ENCODE peak calls at places on chromosomes 5 and 9, in seven cellular contexts. F, Q, T, V, H, L and Y are unnamed samples.
A peak's percentile ranks its signal among the peaks of the same experiment; 100 is the strongest.

GRCh38 chr9:122642226-122642625 is 15.2 kb downstream of the OR1B1 start:
- DNase-seq in F (no peak), Q (no peak), T (no peak), V (no peak), H (no peak), L (no peak), Y (no peak)

GRCh38 chr5:176851380-176851779 is 41.0 kb downstream of the UNC5A start:
- DNase-seq in F (no peak), Q (no peak), T (no peak), V (no peak), H (no peak), L (no peak), Y (no peak)

GRCh38 chr5:34854459-34855174 is 15.7 kb downstream of the TTC23L start:
- DNase-seq in F (no peak), Q (no peak), T (no peak), V (no peak), H (peak; percentile 53), L (no peak), Y (no peak)

GRCh38 chr9:130444565-130445221 is at the start of gene ASS1:
- DNase-seq in F (peak; percentile 33), Q (peak; percentile 86), T (no peak), V (no peak), H (no peak), L (peak; percentile 85), Y (no peak)

GRCh38 chr9:35756275-35756742 is 2.2 kb upstream of the MSMP start:
- DNase-seq in F (no peak), Q (no peak), T (no peak), V (peak; percentile 58), H (no peak), L (no peak), Y (no peak)

GRCh38 chr9:126877418-126877817 is 17.0 kb downstream of the ZBTB34 start:
- DNase-seq in F (no peak), Q (no peak), T (no peak), V (no peak), H (no peak), L (no peak), Y (no peak)

GRCh38 chr9:21323091-21323490 is 12.1 kb downstream of the KLHL9 start:
- DNase-seq in F (no peak), Q (no peak), T (no peak), V (no peak), H (no peak), L (no peak), Y (no peak)

GRCh38 chr9:76369583-76369982 is 24.6 kb downstream of the RFK start:
- DNase-seq in F (peak; percentile 51), Q (no peak), T (peak; percentile 14), V (no peak), H (peak; percentile 9), L (no peak), Y (no peak)

GRCh38 chr9:34446468-34446891 is 11.9 kb downstream of the FAM219A start:
- DNase-seq in F (no peak), Q (no peak), T (no peak), V (no peak), H (no peak), L (no peak), Y (no peak)

GRCh38 chr5:159156839-159157238 is 52.5 kb downstream of the RNF145 start:
- DNase-seq in F (peak; percentile 64), Q (no peak), T (peak; percentile 68), V (peak; percentile 57), H (peak; percentile 30), L (peak; percentile 71), Y (peak; percentile 32)

GRCh38 chr5:1002836-1003235 is 5.8 kb upstream of the NKD2 start:
- DNase-seq in F (no peak), Q (peak; percentile 36), T (no peak), V (no peak), H (no peak), L (no peak), Y (no peak)

GRCh38 chr5:133086366-133086875 is 34.6 kb downstream of the HSPA4 start:
- DNase-seq in F (no peak), Q (no peak), T (no peak), V (no peak), H (no peak), L (no peak), Y (no peak)

GRCh38 chr9:82161876-82162275 is 173.3 kb downstream of the SPATA31D1 start:
- DNase-seq in F (no peak), Q (no peak), T (no peak), V (no peak), H (no peak), L (no peak), Y (no peak)

GRCh38 chr9:70477146-70477745 is 62.8 kb upstream of the KLF9 start:
- DNase-seq in F (no peak), Q (no peak), T (no peak), V (no peak), H (no peak), L (no peak), Y (no peak)

GRCh38 chr5:76199321-76200318 is 116.4 kb downstream of the SV2C start:
- DNase-seq in F (no peak), Q (no peak), T (peak; percentile 21), V (no peak), H (no peak), L (no peak), Y (no peak)

GRCh38 chr5:132473019-132473531 is 17.5 kb downstream of the IRF1 start:
- DNase-seq in F (no peak), Q (no peak), T (no peak), V (no peak), H (no peak), L (no peak), Y (no peak)

DNA sequence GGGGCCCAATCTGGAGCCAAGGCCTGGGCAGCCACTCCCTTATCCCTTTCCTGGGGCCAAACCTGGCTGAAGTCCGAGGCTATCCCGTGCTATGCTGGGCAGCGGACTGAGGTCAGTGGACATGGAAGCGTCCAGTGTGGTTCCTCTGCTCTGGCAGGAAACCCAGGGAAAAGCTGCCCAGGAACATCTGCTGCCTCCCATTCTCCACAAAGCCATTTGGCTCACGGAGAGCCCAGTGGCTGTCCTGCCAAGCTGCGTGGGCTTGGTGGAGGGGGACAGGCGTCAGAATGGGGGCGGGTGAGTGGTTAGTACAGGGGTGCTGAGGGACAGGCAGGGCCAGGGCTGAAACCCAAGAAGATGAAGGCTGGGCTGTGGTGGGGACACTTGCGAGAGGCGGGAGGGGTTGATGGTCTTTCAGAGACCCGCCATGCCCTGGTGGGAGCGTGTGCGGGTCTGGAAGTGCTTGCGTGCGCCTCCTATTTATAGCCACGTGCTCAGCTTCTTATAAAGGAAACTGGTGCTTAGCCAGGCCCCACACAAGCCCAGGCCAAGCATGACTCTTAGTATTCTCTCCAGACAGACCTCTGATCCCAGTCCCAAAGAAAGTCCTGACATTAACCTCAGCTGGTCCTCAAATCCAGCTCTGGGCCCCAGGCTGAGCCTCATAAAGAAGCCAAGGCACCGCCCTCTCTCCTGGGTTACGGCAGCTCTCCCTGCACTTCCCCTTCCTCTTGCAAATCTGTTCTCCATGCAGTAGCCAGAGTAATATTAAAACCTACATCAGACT is 9.4 kb upstream of the SLC6A7 start:
- DNase-seq in F (no peak), Q (no peak), T (no peak), V (no peak), H (no peak), L (no peak), Y (no peak)
- TF ChIP-seq POLR2AphosphoS5 in F (no peak), Q (no peak), T (no peak), V (no peak), H (no peak), L (no peak), Y (no peak)

DNA sequence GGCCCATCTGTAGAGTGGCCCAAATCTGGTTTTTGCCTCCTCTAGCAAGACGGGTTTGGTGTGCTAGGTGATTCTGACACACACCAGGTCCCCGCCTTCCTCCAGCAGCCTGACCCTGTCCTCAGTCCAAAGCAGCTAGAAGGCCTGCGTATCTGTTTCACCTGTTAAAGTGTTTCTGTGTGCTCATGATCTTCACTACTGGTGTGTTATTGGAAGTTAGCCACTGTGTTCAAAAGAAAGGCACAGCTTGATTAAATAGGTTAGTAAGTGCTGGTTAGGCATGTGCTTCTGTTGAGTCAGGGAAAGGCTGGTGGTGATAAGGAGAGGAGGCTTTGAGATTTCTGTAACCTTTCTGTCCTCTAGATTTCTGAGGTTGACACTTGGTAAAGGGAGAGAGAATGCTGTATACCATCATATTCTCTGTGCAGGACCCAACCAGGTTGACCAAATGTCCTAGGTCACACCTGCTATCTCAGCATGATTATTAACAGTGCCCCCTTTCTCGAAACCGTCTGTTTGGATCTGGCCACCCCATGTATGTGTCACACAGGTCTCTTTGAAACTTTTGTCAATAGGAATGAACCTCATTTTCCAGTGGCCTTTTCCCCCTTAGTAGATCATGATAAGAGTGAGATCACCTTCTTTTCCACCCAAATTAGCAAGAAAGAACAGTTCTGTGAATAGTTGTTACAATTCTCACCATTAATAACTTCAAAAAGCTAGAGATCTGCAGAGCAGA is 58.8 kb downstream of the ARHGAP26 start:
- DNase-seq in F (no peak), Q (no peak), T (no peak), V (no peak), H (no peak), L (no peak), Y (no peak)
- H3K27ac ChIP-seq in F (no peak overlapping the region), Q (no peak overlapping the region), T (peak overlapping the region; percentile 19), V (no peak overlapping the region), H (no peak overlapping the region), L (no peak overlapping the region), Y (peak overlapping the region; percentile 99)

DNA sequence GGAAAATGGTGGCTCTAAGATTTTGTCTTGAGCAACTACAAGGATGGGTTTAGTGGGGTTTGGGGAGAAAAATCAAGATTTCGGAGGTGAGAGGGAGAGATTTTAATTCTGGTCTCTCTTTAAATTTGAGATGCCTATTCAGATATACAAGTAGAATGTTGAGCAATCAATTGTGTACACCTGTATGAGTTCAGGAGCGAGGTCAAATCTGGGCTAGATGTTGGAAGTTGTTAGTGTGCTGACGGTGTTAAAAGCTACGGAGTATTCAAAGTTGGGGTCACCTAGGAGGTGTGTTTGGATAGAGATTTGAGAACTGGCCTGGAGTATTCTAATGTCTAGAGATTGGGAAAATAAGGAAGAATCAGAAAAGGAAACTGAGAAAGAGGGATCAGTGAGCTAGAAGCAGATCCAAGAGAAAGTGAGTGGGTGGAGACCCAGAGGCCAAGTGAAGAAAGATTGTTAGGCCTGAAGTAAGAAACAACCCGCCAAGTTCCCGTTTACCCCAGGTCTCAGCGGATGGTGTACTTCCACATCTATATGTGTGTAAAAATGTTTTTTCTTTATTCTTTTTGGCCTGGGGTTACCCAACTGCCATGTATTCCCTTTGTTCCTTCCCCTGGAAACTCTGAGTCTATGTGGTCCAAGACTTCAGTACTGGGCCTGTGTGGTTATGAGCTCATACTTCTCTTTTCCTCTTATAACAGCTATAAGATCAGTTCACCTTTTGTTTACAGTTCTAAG is 11.9 kb upstream of the ARHGAP26 start:
- DNase-seq in F (no peak), Q (no peak), T (no peak), V (no peak), H (no peak), L (no peak), Y (no peak)
- TF ChIP-seq SIN3A in F (no peak), Q (no peak), T (no peak), V (no peak), H (no peak), L (no peak), Y (no peak)

GRCh38 chr9:96554801-96555566 is 64.7 kb downstream of the CDC14B start:
- DNase-seq in F (no peak), Q (no peak), T (no peak), V (no peak), H (no peak), L (no peak), Y (no peak)

GRCh38 chr9:96556701-96557461 is 62.8 kb downstream of the CDC14B start:
- DNase-seq in F (no peak), Q (no peak), T (no peak), V (no peak), H (no peak), L (no peak), Y (no peak)

GRCh38 chr9:96557921-96558320 is 61.7 kb downstream of the CDC14B start:
- DNase-seq in F (no peak), Q (no peak), T (no peak), V (no peak), H (no peak), L (no peak), Y (no peak)

GRCh38 chr9:96554326-96554725 is 65.3 kb downstream of the CDC14B start:
- DNase-seq in F (no peak), Q (no peak), T (no peak), V (no peak), H (no peak), L (no peak), Y (no peak)

GRCh38 chr9:96555567-96556386 is 63.9 kb downstream of the CDC14B start:
- DNase-seq in F (no peak), Q (no peak), T (no peak), V (no peak), H (no peak), L (no peak), Y (no peak)
- TF ChIP-seq POLR2AphosphoS5 in F (no peak), Q (no peak), T (no peak), V (no peak), H (no peak), L (no peak), Y (no peak)